ENCODE peak calls at places on chromosomes 7 and 10, in four cellular contexts. I is amniotic stem cell; A is AG20443; E is stimulated activated CD4-positive, alpha-beta T cell treated with anti-CD3 and anti-CD28 coated beads, Interleukin-4, amount 100 ng/mL, for 4 hours. B is an unnamed sample.

GRCh38 chr10:48470893-48471805 is 133.7 kb downstream of the ARHGAP22 start:
- DNase-seq in I (no peak), A (no peak), E (no peak), B (peak)

GRCh38 chr10:103504181-103504783 is 10.8 kb downstream of the NEURL1 start:
- DNase-seq in I (peak), A (no peak), E (peak), B (peak)

GRCh38 chr10:25966846-25967245 is 32.8 kb downstream of the MYO3A start:
- DNase-seq in I (no peak), A (no peak), E (no peak), B (no peak)

GRCh38 chr10:133238066-133238804 is 580 bp downstream of the VENTX start:
- DNase-seq in I (no peak), A (no peak), E (no peak), B (no peak)

GRCh38 chr10:75176046-75176445 is 34.5 kb upstream of the VDAC2 start:
- DNase-seq in I (no peak), A (no peak), E (no peak), B (no peak)

GRCh38 chr10:61733358-61733940 is 70.7 kb downstream of the CABCOCO1 start:
- DNase-seq in I (peak), A (peak), E (no peak), B (no peak)

GRCh38 chr7:92025260-92025659 is 84.6 kb downstream of the AKAP9 start:
- DNase-seq in I (peak), A (peak), E (no peak), B (no peak)

GRCh38 chr10:69317175-69318086 is 39.1 kb downstream of the HK1 start:
- DNase-seq in I (no peak), A (no peak), E (no peak), B (no peak)

GRCh38 chr10:129941199-129942018 is 22.7 kb downstream of the EBF3 start:
- DNase-seq in I (no peak), A (no peak), E (no peak), B (peak)

GRCh38 chr10:67883710-67884312 is 645 bp upstream of the SIRT1 start:
- DNase-seq in I (no peak), A (peak), E (no peak), B (no peak)

GRCh38 chr7:77887567-77887966 is 89.0 kb downstream of the PHTF2 start:
- DNase-seq in I (peak), A (peak), E (no peak), B (no peak)

GRCh38 chr7:51346136-51346535 is 29.5 kb upstream of the COBL start:
- DNase-seq in I (no peak), A (no peak), E (no peak), B (no peak)

GRCh38 chr10:89563861-89564478 is 28.6 kb upstream of the SLC16A12 start:
- DNase-seq in I (peak), A (peak), E (no peak), B (no peak)

GRCh38 chr10:19971343-19971742 is 155.1 kb downstream of the PLXDC2 start:
- DNase-seq in I (no peak), A (no peak), E (no peak), B (no peak)

GRCh38 chr10:114967071-114967470 is 29.1 kb downstream of the TRUB1 start:
- DNase-seq in I (no peak), A (peak), E (no peak), B (no peak)

GRCh38 chr7:100483728-100484635 is at the start of gene NYAP1:
- DNase-seq in I (no peak), A (peak), E (peak), B (no peak)

GRCh38 chr7:55065079-55065478 is 46.3 kb downstream of the EGFR start:
- DNase-seq in I (peak), A (peak), E (no peak), B (no peak)

GRCh38 chr7:111873963-111874693 is 311.8 kb upstream of the IMMP2L start:
- DNase-seq in I (no peak), A (no peak), E (no peak), B (no peak)

GRCh38 chr7:43815373-43815772 is 53.9 kb downstream of the MRPS24 start:
- DNase-seq in I (no peak), A (no peak), E (no peak), B (no peak)

GRCh38 chr10:11298116-11298515 is 280.4 kb downstream of the CELF2 start:
- DNase-seq in I (no peak), A (no peak), E (no peak), B (no peak)

GRCh38 chr7:128221929-128222403 is 19.1 kb upstream of the LEP start:
- DNase-seq in I (no peak), A (peak), E (no peak), B (no peak)